ENCODE peak calls at places on chromosomes 12 and 14, in seven cellular contexts. T, O, Z, L, U, P and I are unnamed samples.

GRCh38 chr12:103397536-103397935 is 98.2 kb downstream of the C12orf42 start:
- DNase-seq in T (no peak), O (no peak), Z (no peak), L (no peak), U (no peak), P (no peak), I (no peak)

GRCh38 chr12:71469235-71469873 is 29.8 kb downstream of the LGR5 start:
- DNase-seq in T (no peak), O (no peak), Z (no peak), L (no peak), U (peak), P (peak), I (peak)

GRCh38 chr14:70168401-70168800 is 20.4 kb downstream of the SLC8A3 start:
- DNase-seq in T (no peak), O (no peak), Z (no peak), L (no peak), U (no peak), P (no peak), I (no peak)

GRCh38 chr12:109054520-109054919 is 2.1 kb downstream of the USP30 start:
- DNase-seq in T (no peak), O (no peak), Z (no peak), L (no peak), U (no peak), P (no peak), I (no peak)

GRCh38 chr14:37054144-37054543 is 118.3 kb downstream of the SLC25A21 start:
- DNase-seq in T (no peak), O (no peak), Z (no peak), L (no peak), U (no peak), P (no peak), I (no peak)

GRCh38 chr12:43836455-43836989 is 641 bp downstream of the TMEM117 start:
- DNase-seq in T (no peak), O (no peak), Z (no peak), L (peak), U (peak), P (no peak), I (no peak)

GRCh38 chr14:47040490-47040889 is 388.9 kb upstream of the RPL10L start:
- DNase-seq in T (no peak), O (no peak), Z (no peak), L (no peak), U (no peak), P (no peak), I (no peak)

GRCh38 chr12:124603910-124604775 is 36.7 kb upstream of the NCOR2 start:
- DNase-seq in T (no peak), O (no peak), Z (no peak), L (no peak), U (no peak), P (no peak), I (no peak)

GRCh38 chr12:109504068-109504467 is 26.6 kb downstream of the UBE3B start:
- DNase-seq in T (no peak), O (no peak), Z (no peak), L (no peak), U (no peak), P (no peak), I (no peak)

GRCh38 chr14:75690010-75690409 is 29.0 kb downstream of the TTLL5 start:
- DNase-seq in T (no peak), O (no peak), Z (no peak), L (no peak), U (peak), P (no peak), I (no peak)

GRCh38 chr12:99767809-99768208 is 120.3 kb downstream of the GARIN6 start:
- DNase-seq in T (peak), O (no peak), Z (no peak), L (no peak), U (peak), P (no peak), I (no peak)

GRCh38 chr12:66688836-66689439 is 10.1 kb upstream of the GRIP1 start:
- DNase-seq in T (peak), O (no peak), Z (peak), L (no peak), U (peak), P (no peak), I (no peak)

GRCh38 chr14:55568618-55569017 is 11.4 kb upstream of the KTN1 start:
- DNase-seq in T (no peak), O (no peak), Z (no peak), L (no peak), U (no peak), P (no peak), I (no peak)

GRCh38 chr12:45416161-45416560 is 200.3 kb downstream of the ANO6 start:
- DNase-seq in T (no peak), O (no peak), Z (no peak), L (no peak), U (no peak), P (no peak), I (no peak)

GRCh38 chr12:101697197-101697929 is at the start of gene CHPT1:
- DNase-seq in T (peak), O (peak), Z (peak), L (peak), U (peak), P (no peak), I (peak)

GRCh38 chr12:6376079-6376941 is 947 bp upstream of the SCNN1A start:
- DNase-seq in T (no peak), O (no peak), Z (no peak), L (peak), U (peak), P (no peak), I (peak)

GRCh38 chr12:88571543-88571942 is 8.7 kb downstream of the KITLG start:
- DNase-seq in T (no peak), O (no peak), Z (no peak), L (no peak), U (no peak), P (no peak), I (no peak)

GRCh38 chr12:26017484-26018211 is 59.2 kb downstream of the RASSF8 start:
- DNase-seq in T (peak), O (no peak), Z (peak), L (no peak), U (peak), P (no peak), I (no peak)

GRCh38 chr12:104331376-104331775 is 27.8 kb downstream of the EID3 start:
- DNase-seq in T (no peak), O (no peak), Z (no peak), L (no peak), U (no peak), P (no peak), I (no peak)

GRCh38 chr12:25130741-25131188 is 64.2 kb downstream of the DNAI7 start:
- DNase-seq in T (peak), O (no peak), Z (no peak), L (no peak), U (peak), P (peak), I (no peak)

GRCh38 chr14:100376751-100377171 is 53.6 kb downstream of the SLC25A47 start:
- DNase-seq in T (no peak), O (no peak), Z (no peak), L (no peak), U (peak), P (no peak), I (no peak)

GRCh38 chr14:76647699-76648298 is 113.5 kb upstream of the VASH1 start:
- DNase-seq in T (peak), O (no peak), Z (no peak), L (no peak), U (peak), P (peak), I (no peak)

GRCh38 chr12:107310621-107311020 is 217.3 kb upstream of the CRY1 start:
- DNase-seq in T (no peak), O (no peak), Z (no peak), L (no peak), U (no peak), P (no peak), I (no peak)

GRCh38 chr14:76763362-76764041 is 2.2 kb downstream of the VASH1 start:
- DNase-seq in T (no peak), O (no peak), Z (no peak), L (no peak), U (no peak), P (no peak), I (no peak)

GRCh38 chr14:65943150-65943549 is 530.6 kb downstream of the FUT8 start:
- DNase-seq in T (no peak), O (no peak), Z (no peak), L (no peak), U (no peak), P (no peak), I (no peak)

GRCh38 chr12:84791444-84791843 is 121.2 kb downstream of the SLC6A15 start:
- DNase-seq in T (no peak), O (no peak), Z (no peak), L (no peak), U (no peak), P (no peak), I (no peak)

GRCh38 chr14:104805941-104806624 is 5.2 kb downstream of the ZBTB42 start:
- DNase-seq in T (no peak), O (no peak), Z (no peak), L (no peak), U (no peak), P (no peak), I (peak)

GRCh38 chr12:95546491-95546813 is 4.8 kb downstream of the USP44 start:
- DNase-seq in T (no peak), O (no peak), Z (no peak), L (no peak), U (no peak), P (no peak), I (no peak)
- H3K4me3 ChIP-seq in T (no peak), O (no peak), Z (no peak), L (no peak), U (no peak), P (peak), I (no peak)

GRCh38 chr12:121214171-121214777 is 4.3 kb downstream of the P2RX4 start:
- DNase-seq in T (no peak), O (no peak), Z (no peak), L (no peak), U (peak), P (no peak), I (no peak)
- H3K4me3 ChIP-seq in T (no peak), O (no peak), Z (no peak), L (no peak), U (no peak), P (no peak), I (no peak)

GRCh38 chr12:122730215-122731014 is at the start of gene HCAR1:
- DNase-seq in T (no peak), O (no peak), Z (no peak), L (no peak), U (peak), P (no peak), I (no peak)
- H3K4me3 ChIP-seq in T (no peak), O (no peak), Z (peak), L (peak), U (no peak), P (no peak), I (peak)

DNA sequence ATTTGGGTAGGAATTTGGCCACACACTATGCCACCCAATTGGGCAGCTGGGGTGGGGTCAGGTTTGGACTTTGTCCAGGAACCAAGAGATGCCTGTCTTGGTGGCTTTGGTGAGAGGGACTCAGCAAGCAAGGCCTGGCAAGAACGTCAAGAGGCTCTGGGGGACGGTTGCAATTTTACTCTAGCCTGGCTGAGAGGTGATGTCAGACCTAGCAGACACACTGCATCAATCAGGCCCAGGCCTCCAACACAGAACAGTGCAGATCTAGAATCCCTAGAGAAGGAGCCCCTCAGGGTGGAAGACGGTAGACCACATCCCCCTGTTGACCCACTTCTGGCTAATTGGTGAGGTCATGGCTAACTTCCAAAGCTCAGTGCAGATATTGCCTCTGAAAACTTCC is 1.6 kb upstream of the UNC119B start:
- DNase-seq in T (no peak), O (no peak), Z (no peak), L (no peak), U (no peak), P (no peak), I (no peak)
- H3K4me3 ChIP-seq in T (no peak), O (no peak), Z (no peak), L (no peak), U (no peak), P (no peak), I (no peak)

GRCh38 chr12:77231548-77231947 is 166.2 kb upstream of the E2F7 start:
- DNase-seq in T (no peak), O (peak), Z (peak), L (peak), U (peak), P (peak), I (no peak)
- H3K4me3 ChIP-seq in T (no peak), O (no peak), Z (no peak), L (no peak), U (no peak), P (no peak), I (no peak)

DNA sequence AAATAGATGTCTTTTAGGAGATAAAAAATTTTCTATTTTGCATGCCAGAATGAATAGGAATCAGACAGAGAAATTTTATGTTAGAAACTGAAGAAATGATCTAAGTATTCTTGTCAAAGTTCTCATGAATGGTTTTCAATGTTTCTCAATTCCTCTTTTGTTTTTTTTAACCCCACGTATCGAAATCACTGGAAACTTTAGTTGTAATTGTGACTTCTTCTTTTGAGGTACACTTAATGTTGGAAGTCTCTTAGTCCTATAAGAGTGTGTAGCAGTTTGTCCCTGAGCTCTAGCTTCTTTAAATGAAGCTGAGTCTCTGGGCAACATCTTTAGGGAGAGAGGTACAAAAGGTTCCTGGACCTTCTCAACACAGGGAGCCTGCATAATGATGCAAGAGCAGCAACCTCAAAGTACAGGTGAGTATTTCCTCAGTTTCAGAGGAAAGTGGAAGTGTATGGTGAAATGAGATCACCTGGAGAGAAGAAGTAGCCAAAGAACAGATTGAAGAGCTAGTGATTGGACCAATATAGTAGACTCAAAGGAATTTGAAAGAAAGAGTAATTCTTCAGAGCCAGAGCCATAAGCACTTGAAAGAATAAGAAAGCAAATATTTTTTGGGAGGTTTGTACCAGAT is at the start of gene CLEC6A:
- DNase-seq in T (no peak), O (no peak), Z (no peak), L (no peak), U (no peak), P (no peak), I (no peak)
- H3K4me3 ChIP-seq in T (no peak), O (no peak), Z (no peak), L (no peak), U (no peak), P (no peak), I (no peak)

GRCh38 chr12:105936496-105936895 is 202.3 kb downstream of the NUAK1 start:
- DNase-seq in T (no peak), O (no peak), Z (no peak), L (no peak), U (no peak), P (no peak), I (no peak)
- H3K4me3 ChIP-seq in T (no peak), O (no peak), Z (no peak), L (no peak), U (no peak), P (no peak), I (no peak)

GRCh38 chr12:78866518-78866917 is 1.9 kb downstream of the SYT1 start:
- DNase-seq in T (no peak), O (no peak), Z (no peak), L (no peak), U (no peak), P (no peak), I (no peak)
- H3K4me3 ChIP-seq in T (no peak), O (no peak), Z (no peak), L (no peak), U (no peak), P (no peak), I (no peak)

GRCh38 chr14:95025941-95026340 is 131.4 kb downstream of the DICER1 start:
- DNase-seq in T (no peak), O (no peak), Z (no peak), L (no peak), U (no peak), P (no peak), I (no peak)

GRCh38 chr14:95025218-95025617 is 132.1 kb downstream of the DICER1 start:
- DNase-seq in T (no peak), O (no peak), Z (no peak), L (no peak), U (no peak), P (no peak), I (no peak)

GRCh38 chr14:95023115-95023514 is 134.2 kb downstream of the DICER1 start:
- DNase-seq in T (no peak), O (no peak), Z (no peak), L (no peak), U (no peak), P (no peak), I (no peak)

GRCh38 chr14:95023886-95024285 is 133.4 kb downstream of the DICER1 start:
- DNase-seq in T (no peak), O (no peak), Z (no peak), L (no peak), U (peak), P (no peak), I (no peak)

DNA sequence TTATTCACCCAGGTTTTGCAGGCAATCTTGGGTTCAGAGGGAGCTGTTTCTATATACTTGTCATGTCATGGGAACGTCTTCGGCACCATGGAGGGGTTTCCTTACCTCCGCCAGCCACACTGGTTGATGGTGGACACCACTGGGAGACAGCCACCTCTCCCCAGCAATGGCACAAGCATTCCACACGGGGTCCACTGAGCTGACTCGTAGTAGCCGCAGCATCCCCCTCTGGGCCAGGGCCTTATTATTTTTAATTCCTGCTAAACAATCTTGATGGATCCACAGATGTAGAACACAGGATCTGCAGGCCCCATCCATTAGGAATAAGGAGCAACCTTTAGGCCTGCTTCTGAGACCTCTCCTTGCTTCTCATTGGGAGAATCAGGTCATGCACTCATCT is 132.9 kb downstream of the DICER1 start:
- DNase-seq in T (no peak), O (no peak), Z (no peak), L (no peak), U (no peak), P (no peak), I (no peak)
- H3K4me3 ChIP-seq in T (no peak), O (no peak), Z (no peak), L (no peak), U (no peak), P (no peak), I (no peak)